ENCODE peak calls at places on chromosomes 13 and 19, in four cellular contexts. N is AG09309, G is H9, V is NCI-H1092. O is an unnamed sample.

GRCh38 chr13:46866150-46866549 is 30.7 kb downstream of the HTR2A start:
- DNase-seq in N (peak; percentile 8), G (peak; percentile 58), V (no peak), O (peak; percentile 82)

GRCh38 chr19:33392341-33393285 is 19.1 kb downstream of the CEBPG start:
- DNase-seq in N (no peak), G (no peak), V (peak; percentile 25), O (peak; percentile 72)

GRCh38 chr13:74045583-74045982 is 88.6 kb downstream of the KLF12 start:
- DNase-seq in N (no peak), G (no peak), V (no peak), O (no peak)

GRCh38 chr13:78700121-78700910 is 41.4 kb upstream of the OBI1 start:
- DNase-seq in N (no peak), G (no peak), V (no peak), O (no peak)

GRCh38 chr13:38073931-38074330 is 204.4 kb upstream of the TRPC4 start:
- DNase-seq in N (no peak), G (no peak), V (no peak), O (no peak)

GRCh38 chr13:24875566-24875965 is 111.6 kb downstream of the RNF17 start:
- DNase-seq in N (no peak), G (no peak), V (no peak), O (no peak)

GRCh38 chr19:54473071-54473941 is at the start of gene CDC42EP5:
- DNase-seq in N (peak; percentile 72), G (peak; percentile 40), V (no peak), O (peak; percentile 93)

GRCh38 chr19:35609881-35610353 is 2.6 kb upstream of the HAUS5 start:
- DNase-seq in N (no peak), G (no peak), V (no peak), O (no peak)

GRCh38 chr19:17889609-17890214 is 18.0 kb downstream of the SLC5A5 start:
- DNase-seq in N (no peak), G (peak; percentile 77), V (no peak), O (peak; percentile 79)

GRCh38 chr19:42254083-42254849 is 662 bp downstream of the ERF start:
- DNase-seq in N (no peak), G (peak; percentile 72), V (no peak), O (peak; percentile 87)

GRCh38 chr13:73661687-73662425 is 472.3 kb downstream of the KLF12 start:
- DNase-seq in N (no peak), G (peak; percentile 38), V (no peak), O (no peak)

GRCh38 chr13:93477238-93477637 is 250.6 kb downstream of the GPC6 start:
- DNase-seq in N (peak; percentile 37), G (no peak), V (no peak), O (no peak)

GRCh38 chr19:16645140-16645539 is 14.8 kb downstream of the SMIM7 start:
- DNase-seq in N (no peak), G (no peak), V (no peak), O (no peak)

GRCh38 chr13:22061371-22061805 is 390.5 kb downstream of the FGF9 start:
- DNase-seq in N (no peak), G (peak; percentile 38), V (no peak), O (no peak)

GRCh38 chr13:44465318-44465717 is 91.7 kb downstream of the SERP2 start:
- DNase-seq in N (no peak), G (no peak), V (no peak), O (no peak)

GRCh38 chr13:80116107-80116506 is 224.8 kb downstream of the SPRY2 start:
- DNase-seq in N (peak; percentile 58), G (no peak), V (no peak), O (no peak)

GRCh38 chr13:67155898-67156717 is 74.0 kb downstream of the PCDH9 start:
- DNase-seq in N (no peak), G (no peak), V (no peak), O (no peak)

GRCh38 chr19:41479757-41480191 is 36.8 kb downstream of the ERICH4 start:
- DNase-seq in N (no peak), G (no peak), V (no peak), O (no peak)

GRCh38 chr13:73287871-73288270 is 229.1 kb downstream of the KLF5 start:
- DNase-seq in N (no peak), G (no peak), V (no peak), O (no peak)

GRCh38 chr13:77878186-77878585 is 40.4 kb downstream of the EDNRB start:
- DNase-seq in N (no peak), G (no peak), V (no peak), O (no peak)

GRCh38 chr19:4449022-4449825 is 8.4 kb downstream of the UBXN6 start:
- DNase-seq in N (no peak), G (peak; percentile 31), V (peak; percentile 74), O (no peak)

GRCh38 chr13:21053231-21053630 is 8.2 kb downstream of the LATS2 start:
- DNase-seq in N (no peak), G (no peak), V (no peak), O (no peak)

O was measured in hepatocyte.